ENCODE peak calls at places on chromosome 1, in six cellular contexts. One of them, this sample, is unnamed.

GRCh38 chr1:81510701-81511100 is 290.0 kb upstream of the ADGRL2 start:
- DNase-seq in heart left ventricle: no peak
- DNase-seq in ascending aorta: no peak
- DNase-seq in astrocyte of the spinal cord: no peak
- DNase-seq in K562: no peak
- DNase-seq in A549: no peak
- DNase-seq in this sample: no peak

GRCh38 chr1:107669996-107670395 is 295.0 kb downstream of the VAV3 start:
- DNase-seq in heart left ventricle: no peak
- DNase-seq in ascending aorta: no peak
- DNase-seq in astrocyte of the spinal cord: peak; percentile 50
- DNase-seq in K562: no peak
- DNase-seq in A549: no peak
- DNase-seq in this sample: peak; percentile 36

GRCh38 chr1:174996474-174996873 is 3.3 kb upstream of the CACYBP start:
- DNase-seq in heart left ventricle: no peak
- DNase-seq in ascending aorta: no peak
- DNase-seq in astrocyte of the spinal cord: peak; percentile 24
- DNase-seq in K562: peak; percentile 55
- DNase-seq in A549: no peak
- DNase-seq in this sample: no peak

GRCh38 chr1:36380003-36380631 is 5.6 kb downstream of the STK40 start:
- DNase-seq in heart left ventricle: peak; percentile 20
- DNase-seq in ascending aorta: no peak
- DNase-seq in astrocyte of the spinal cord: no peak
- DNase-seq in K562: no peak
- DNase-seq in A549: no peak
- DNase-seq in this sample: peak; percentile 26

GRCh38 chr1:48405400-48405799 is 66.6 kb downstream of the SPATA6 start:
- DNase-seq in heart left ventricle: no peak
- DNase-seq in ascending aorta: no peak
- DNase-seq in astrocyte of the spinal cord: no peak
- DNase-seq in K562: no peak
- DNase-seq in A549: no peak
- DNase-seq in this sample: no peak

GRCh38 chr1:34924759-34925555 is 4.5 kb downstream of the DLGAP3 start:
- DNase-seq in heart left ventricle: peak; percentile 82
- DNase-seq in ascending aorta: no peak
- DNase-seq in astrocyte of the spinal cord: peak; percentile 52
- DNase-seq in K562: peak; percentile 82
- DNase-seq in A549: peak; percentile 67
- DNase-seq in this sample: peak; percentile 79

GRCh38 chr1:72526926-72527325 is 244.6 kb upstream of the NEGR1 start:
- DNase-seq in heart left ventricle: no peak
- DNase-seq in ascending aorta: no peak
- DNase-seq in astrocyte of the spinal cord: peak; percentile 56
- DNase-seq in K562: no peak
- DNase-seq in A549: no peak
- DNase-seq in this sample: no peak

GRCh38 chr1:208724079-208724478 is 479.9 kb upstream of the PLXNA2 start:
- DNase-seq in heart left ventricle: no peak
- DNase-seq in ascending aorta: no peak
- DNase-seq in astrocyte of the spinal cord: no peak
- DNase-seq in K562: no peak
- DNase-seq in A549: no peak
- DNase-seq in this sample: no peak

GRCh38 chr1:53447413-53447812 is 11.8 kb upstream of the DMRTB1 start:
- DNase-seq in heart left ventricle: no peak
- DNase-seq in ascending aorta: no peak
- DNase-seq in astrocyte of the spinal cord: no peak
- DNase-seq in K562: no peak
- DNase-seq in A549: no peak
- DNase-seq in this sample: no peak

GRCh38 chr1:162987866-162988265 is 81.3 kb upstream of the RGS4 start:
- DNase-seq in heart left ventricle: no peak
- DNase-seq in ascending aorta: no peak
- DNase-seq in astrocyte of the spinal cord: peak; percentile 69
- DNase-seq in K562: no peak
- DNase-seq in A549: no peak
- DNase-seq in this sample: no peak

GRCh38 chr1:56409112-56409691 is 170.2 kb downstream of the PLPP3 start:
- DNase-seq in heart left ventricle: no peak
- DNase-seq in ascending aorta: no peak
- DNase-seq in astrocyte of the spinal cord: no peak
- DNase-seq in K562: peak; percentile 23
- DNase-seq in A549: no peak
- DNase-seq in this sample: peak; percentile 60

GRCh38 chr1:221824025-221824424 is 82.1 kb upstream of the DUSP10 start:
- DNase-seq in heart left ventricle: no peak
- DNase-seq in ascending aorta: no peak
- DNase-seq in astrocyte of the spinal cord: peak; percentile 82
- DNase-seq in K562: no peak
- DNase-seq in A549: no peak
- DNase-seq in this sample: no peak

GRCh38 chr1:221823566-221823965 is 81.7 kb upstream of the DUSP10 start:
- DNase-seq in heart left ventricle: no peak
- DNase-seq in ascending aorta: no peak
- DNase-seq in astrocyte of the spinal cord: no peak
- DNase-seq in K562: no peak
- DNase-seq in A549: no peak
- DNase-seq in this sample: no peak

GRCh38 chr1:221823149-221823548 is 81.3 kb upstream of the DUSP10 start:
- DNase-seq in heart left ventricle: no peak
- DNase-seq in ascending aorta: no peak
- DNase-seq in astrocyte of the spinal cord: no peak
- DNase-seq in K562: no peak
- DNase-seq in A549: no peak
- DNase-seq in this sample: no peak

GRCh38 chr1:221824909-221825308 is 83.0 kb upstream of the DUSP10 start:
- DNase-seq in heart left ventricle: no peak
- DNase-seq in ascending aorta: no peak
- DNase-seq in astrocyte of the spinal cord: no peak
- DNase-seq in K562: no peak
- DNase-seq in A549: no peak
- DNase-seq in this sample: no peak

DNA sequence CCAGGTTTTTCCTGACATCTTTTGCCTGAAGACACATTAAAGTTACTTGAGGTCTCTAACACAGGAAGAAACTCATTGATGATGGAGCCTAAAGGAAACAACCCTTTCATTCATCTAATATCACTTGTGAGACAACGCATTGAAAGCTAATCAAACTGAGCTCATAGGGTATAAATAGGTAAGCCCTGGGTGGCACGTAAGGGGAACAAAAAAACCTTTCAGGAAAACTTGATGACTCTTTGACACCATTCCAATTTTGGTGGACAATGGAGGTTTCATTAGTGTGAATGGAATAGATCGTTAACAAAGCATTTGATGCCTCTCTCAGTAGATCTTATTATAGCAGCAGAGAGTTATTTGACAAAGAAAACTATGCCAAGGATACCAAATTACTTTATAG is 80.7 kb upstream of the DUSP10 start:
- DNase-seq in heart left ventricle: no peak
- DNase-seq in ascending aorta: no peak
- DNase-seq in astrocyte of the spinal cord: no peak
- DNase-seq in K562: no peak
- DNase-seq in A549: no peak
- DNase-seq in this sample: no peak
- TF ChIP-seq CTCF in heart left ventricle: no peak
- TF ChIP-seq CTCF in ascending aorta: no peak
- TF ChIP-seq CTCF in astrocyte of the spinal cord: no peak
- TF ChIP-seq CTCF in K562: no peak
- TF ChIP-seq CTCF in A549: no peak
- TF ChIP-seq CTCF in this sample: no peak

GRCh38 chr1:203451849-203452784 is 23.5 kb upstream of the PRELP start:
- DNase-seq in heart left ventricle: no peak
- DNase-seq in ascending aorta: no peak
- DNase-seq in astrocyte of the spinal cord: no peak
- DNase-seq in K562: no peak
- DNase-seq in A549: no peak
- DNase-seq in this sample: no peak

GRCh38 chr1:203450016-203450415 is 25.6 kb upstream of the PRELP start:
- DNase-seq in heart left ventricle: no peak
- DNase-seq in ascending aorta: no peak
- DNase-seq in astrocyte of the spinal cord: no peak
- DNase-seq in K562: no peak
- DNase-seq in A549: no peak
- DNase-seq in this sample: no peak

GRCh38 chr1:203448521-203449061 is 27.0 kb upstream of the PRELP start:
- DNase-seq in heart left ventricle: no peak
- DNase-seq in ascending aorta: no peak
- DNase-seq in astrocyte of the spinal cord: no peak
- DNase-seq in K562: no peak
- DNase-seq in A549: no peak
- DNase-seq in this sample: no peak

GRCh38 chr1:203453016-203453415 is 22.6 kb upstream of the PRELP start:
- DNase-seq in heart left ventricle: no peak
- DNase-seq in ascending aorta: no peak
- DNase-seq in astrocyte of the spinal cord: no peak
- DNase-seq in K562: no peak
- DNase-seq in A549: no peak
- DNase-seq in this sample: no peak

DNA sequence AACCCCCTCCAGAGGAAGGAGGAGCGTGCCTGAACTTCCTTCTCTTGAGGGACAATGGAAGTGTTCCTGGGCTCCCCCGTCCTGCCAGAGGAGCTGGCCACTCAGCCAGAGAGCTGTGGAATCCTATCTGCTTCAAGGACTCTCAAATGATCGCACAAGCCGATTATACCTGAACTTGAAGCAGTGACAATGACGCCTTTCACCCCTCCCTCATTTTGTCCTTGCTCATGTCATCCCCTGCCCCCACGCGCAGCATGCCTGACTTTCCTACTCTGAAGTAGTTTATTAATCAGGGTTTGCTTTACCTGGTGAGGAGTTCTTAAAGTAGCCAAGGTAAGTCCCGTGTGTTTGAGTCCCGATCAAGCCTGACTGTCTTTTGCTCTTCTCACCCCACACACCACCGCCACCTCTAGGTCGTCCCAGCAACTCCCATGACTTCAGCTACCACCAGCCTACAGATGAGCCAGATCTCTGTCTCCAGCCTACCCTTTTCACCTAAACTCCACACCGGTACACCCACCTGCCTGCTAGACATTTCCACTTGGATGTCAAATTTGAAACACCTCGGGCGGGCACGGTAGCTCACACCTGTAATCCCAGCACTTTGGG is 25.0 kb upstream of the PRELP start:
- DNase-seq in heart left ventricle: no peak
- DNase-seq in ascending aorta: no peak
- DNase-seq in astrocyte of the spinal cord: no peak
- DNase-seq in K562: peak; percentile 11
- DNase-seq in A549: no peak
- DNase-seq in this sample: no peak
- TF ChIP-seq CTCF in heart left ventricle: no peak
- TF ChIP-seq CTCF in ascending aorta: no peak
- TF ChIP-seq CTCF in astrocyte of the spinal cord: no peak
- TF ChIP-seq CTCF in K562: no peak
- TF ChIP-seq CTCF in A549: no peak
- TF ChIP-seq CTCF in this sample: no peak

DNA sequence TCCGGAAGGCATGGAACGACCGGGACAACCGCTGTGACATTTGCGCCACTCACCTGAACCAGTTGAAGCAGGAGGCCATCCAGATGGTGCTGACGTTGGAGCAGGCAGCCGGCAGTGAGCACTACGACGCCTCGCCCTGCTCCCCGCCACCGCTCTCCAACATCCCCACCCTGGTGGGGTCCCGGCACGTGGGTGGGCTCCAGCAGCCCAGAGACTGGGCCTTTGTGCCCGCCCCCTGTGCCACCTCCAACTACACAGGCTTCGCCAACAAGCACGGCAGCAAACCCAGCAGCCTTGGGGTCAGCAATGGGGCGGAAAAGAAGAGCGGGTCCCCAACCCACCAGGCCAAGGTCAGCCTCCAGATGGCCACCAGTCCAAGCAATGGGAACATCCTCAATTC is 212.1 kb downstream of the KIF26B start:
- DNase-seq in heart left ventricle: no peak
- DNase-seq in ascending aorta: no peak
- DNase-seq in astrocyte of the spinal cord: no peak
- DNase-seq in K562: no peak
- DNase-seq in A549: no peak
- DNase-seq in this sample: no peak
- TF ChIP-seq CTCF in heart left ventricle: no peak
- TF ChIP-seq CTCF in ascending aorta: no peak
- TF ChIP-seq CTCF in astrocyte of the spinal cord: no peak
- TF ChIP-seq CTCF in K562: no peak
- TF ChIP-seq CTCF in A549: no peak
- TF ChIP-seq CTCF in this sample: no peak

GRCh38 chr1:166836733-166837132 is 2.5 kb upstream of the POGK start:
- DNase-seq in heart left ventricle: no peak
- DNase-seq in ascending aorta: no peak
- DNase-seq in astrocyte of the spinal cord: no peak
- DNase-seq in K562: no peak
- DNase-seq in A549: no peak
- DNase-seq in this sample: no peak

GRCh38 chr1:166843322-166843721 is 4.0 kb downstream of the POGK start:
- DNase-seq in heart left ventricle: no peak
- DNase-seq in ascending aorta: no peak
- DNase-seq in astrocyte of the spinal cord: no peak
- DNase-seq in K562: no peak
- DNase-seq in A549: no peak
- DNase-seq in this sample: no peak

GRCh38 chr1:166840309-166841302 is 1.3 kb downstream of the POGK start:
- DNase-seq in heart left ventricle: no peak
- DNase-seq in ascending aorta: no peak
- DNase-seq in astrocyte of the spinal cord: peak; percentile 10
- DNase-seq in K562: peak; percentile 83
- DNase-seq in A549: no peak
- DNase-seq in this sample: peak; percentile 49

GRCh38 chr1:166839600-166840308 is 479 bp downstream of the POGK start:
- DNase-seq in heart left ventricle: peak; percentile 76
- DNase-seq in ascending aorta: no peak
- DNase-seq in astrocyte of the spinal cord: peak; percentile 20
- DNase-seq in K562: peak; percentile 67
- DNase-seq in A549: peak; percentile 46
- DNase-seq in this sample: peak; percentile 55

DNA sequence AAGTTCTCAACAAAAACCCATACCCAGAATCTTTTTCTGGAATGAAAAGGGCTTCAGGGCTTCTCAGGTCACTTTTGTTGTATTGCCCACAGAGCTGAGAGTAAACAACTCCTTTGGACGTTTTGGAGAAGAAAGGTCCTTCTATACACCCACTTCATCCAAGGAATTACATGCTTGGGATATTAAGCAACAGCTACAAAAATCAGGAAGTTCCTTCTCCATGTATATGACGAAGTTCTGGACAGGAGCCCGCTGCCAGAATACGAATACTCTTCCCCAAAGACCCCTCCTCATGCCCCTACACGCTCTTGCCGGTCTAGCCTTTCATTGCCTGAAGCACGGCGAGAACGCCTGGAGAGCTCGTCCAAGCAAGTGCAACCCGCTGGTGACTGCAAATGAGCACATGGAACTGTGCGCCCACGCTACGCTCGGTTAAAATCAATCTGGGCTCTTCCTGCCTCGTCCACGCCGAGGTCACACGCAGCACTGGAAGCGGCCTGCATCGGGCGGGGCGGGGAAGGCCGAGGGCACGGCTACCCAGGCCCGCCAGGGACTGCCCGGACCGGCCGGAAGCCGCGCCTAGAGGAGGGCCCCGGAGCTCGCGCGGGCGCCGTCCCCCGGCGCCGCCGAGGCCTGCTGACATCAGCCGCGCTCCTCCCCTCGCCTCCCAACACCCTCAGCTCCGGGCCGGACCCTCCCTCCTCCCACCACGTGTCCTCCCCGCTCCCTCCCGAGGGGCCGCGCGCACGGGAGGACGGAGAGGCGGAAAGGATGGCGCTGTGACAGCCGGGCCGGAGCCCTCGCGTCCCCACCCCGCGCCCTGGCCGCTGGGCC is at the start of gene POGK:
- DNase-seq in heart left ventricle: peak; percentile 96
- DNase-seq in ascending aorta: peak; percentile 66
- DNase-seq in astrocyte of the spinal cord: peak; percentile 88
- DNase-seq in K562: peak; percentile 94
- DNase-seq in A549: peak; percentile 80
- DNase-seq in this sample: peak; percentile 93
- TF ChIP-seq CTCF in heart left ventricle: no peak
- TF ChIP-seq CTCF in ascending aorta: no peak
- TF ChIP-seq CTCF in astrocyte of the spinal cord: no peak
- TF ChIP-seq CTCF in K562: peak; percentile 10
- TF ChIP-seq CTCF in A549: no peak
- TF ChIP-seq CTCF in this sample: no peak